ENCODE peak calls at places on chromosomes 16 and 17, in ten cellular contexts. E, X, O, G, H, Q, V, A, C and J are unnamed samples.

GRCh38 chr17:35586569-35587073 is 501 bp upstream of the AP2B1 start:
- ATAC-seq in E (no peak), X (peak), O (peak), G (peak), H (peak), Q (peak), V (peak), A (peak), C (peak), J (peak)

GRCh38 chr17:67080804-67081203 is 36.5 kb downstream of the CACNG1 start:
- ATAC-seq in E (no peak), X (no peak), O (peak), G (no peak), H (no peak), Q (no peak), V (no peak), A (no peak), C (peak), J (no peak)

GRCh38 chr16:14098081-14098480 is 27.0 kb downstream of the MRTFB start:
- ATAC-seq in E (no peak), X (no peak), O (no peak), G (no peak), H (no peak), Q (no peak), V (no peak), A (no peak), C (no peak), J (no peak)

GRCh38 chr17:1967092-1967662 is 58.0 kb downstream of the RTN4RL1 start:
- ATAC-seq in E (no peak), X (peak), O (no peak), G (no peak), H (no peak), Q (no peak), V (no peak), A (no peak), C (no peak), J (no peak)

GRCh38 chr17:69443138-69443537 is 28.6 kb downstream of the MAP2K6 start:
- ATAC-seq in E (no peak), X (no peak), O (no peak), G (no peak), H (no peak), Q (no peak), V (no peak), A (no peak), C (no peak), J (no peak)

GRCh38 chr16:87541882-87542234 is 49.0 kb upstream of the ZCCHC14 start:
- ATAC-seq in E (no peak), X (no peak), O (no peak), G (no peak), H (no peak), Q (no peak), V (no peak), A (no peak), C (no peak), J (no peak)

GRCh38 chr16:11142951-11143740 is 112.9 kb downstream of the SOCS1 start:
- ATAC-seq in E (no peak), X (no peak), O (no peak), G (no peak), H (no peak), Q (no peak), V (no peak), A (no peak), C (no peak), J (no peak)

GRCh38 chr17:81406117-81406953 is 11.1 kb downstream of the BAHCC1 start:
- ATAC-seq in E (no peak), X (no peak), O (no peak), G (no peak), H (no peak), Q (no peak), V (peak), A (no peak), C (no peak), J (no peak)

GRCh38 chr16:68954871-68955635 is 111.7 kb downstream of the TANGO6 start:
- ATAC-seq in E (no peak), X (no peak), O (no peak), G (no peak), H (no peak), Q (peak), V (no peak), A (no peak), C (no peak), J (no peak)

GRCh38 chr17:2041561-2042354 is at the start of gene OVCA2:
- ATAC-seq in E (peak), X (peak), O (peak), G (peak), H (peak), Q (peak), V (peak), A (peak), C (peak), J (peak)

GRCh38 chr16:51880776-51881175 is 666.2 kb downstream of the TOX3 start:
- ATAC-seq in E (peak), X (no peak), O (no peak), G (peak), H (no peak), Q (no peak), V (no peak), A (no peak), C (no peak), J (no peak)

GRCh38 chr17:72603346-72604242 is 482.8 kb downstream of the SOX9 start:
- ATAC-seq in E (peak), X (peak), O (peak), G (no peak), H (no peak), Q (no peak), V (no peak), A (no peak), C (no peak), J (no peak)

GRCh38 chr16:14388243-14388642 is 241.8 kb downstream of the PARN start:
- ATAC-seq in E (no peak), X (no peak), O (no peak), G (no peak), H (no peak), Q (no peak), V (no peak), A (no peak), C (no peak), J (no peak)

GRCh38 chr17:28500712-28501379 is 5.3 kb upstream of the FOXN1 start:
- ATAC-seq in E (peak), X (no peak), O (peak), G (no peak), H (no peak), Q (no peak), V (no peak), A (no peak), C (peak), J (no peak)

GRCh38 chr16:84484579-84485254 is 19.7 kb downstream of the MEAK7 start:
- ATAC-seq in E (peak), X (peak), O (peak), G (peak), H (peak), Q (peak), V (peak), A (peak), C (peak), J (no peak)

DNA sequence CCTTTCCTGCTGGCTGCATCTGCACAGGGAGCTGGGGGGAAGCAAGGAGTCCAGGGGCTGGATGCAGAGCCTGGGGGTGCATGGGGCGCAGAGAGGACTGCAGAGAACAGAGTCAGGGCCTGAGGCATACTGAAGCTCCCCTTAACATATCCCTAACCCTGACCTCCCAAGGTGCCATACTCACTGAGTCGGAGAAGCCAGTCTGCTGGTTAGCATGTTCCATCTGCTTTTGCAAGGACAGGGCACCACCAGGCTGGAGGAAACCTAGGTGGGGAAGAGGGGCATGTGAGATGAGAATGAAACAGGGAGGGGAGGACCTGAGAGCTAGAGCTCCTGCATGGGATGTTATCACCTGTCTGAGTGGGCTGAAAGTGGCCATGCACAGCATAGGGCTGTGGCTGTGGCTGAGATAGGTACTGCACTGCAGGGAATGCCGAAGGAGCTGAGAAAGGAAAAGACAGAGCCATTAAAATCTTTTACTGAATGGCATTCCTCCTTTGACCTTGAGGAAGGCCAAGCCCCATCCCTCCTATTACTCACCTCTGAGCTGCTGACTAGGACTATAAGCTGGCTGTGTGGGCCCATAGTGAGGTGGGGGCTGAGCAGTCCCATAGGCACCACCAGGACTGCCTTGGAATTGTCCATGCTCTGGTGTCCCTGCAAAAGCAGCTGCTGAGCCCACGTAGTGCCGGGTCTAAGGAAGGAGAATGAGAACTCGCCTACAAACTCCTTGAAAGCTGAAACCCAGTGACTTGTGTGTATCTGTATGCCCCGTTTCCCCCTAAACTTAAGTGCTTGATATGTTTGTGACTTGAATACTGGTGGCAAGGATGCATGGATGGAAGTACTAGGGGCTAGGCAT is 1.9 kb downstream of the GPS2 start:
- ATAC-seq in E (peak), X (no peak), O (peak), G (no peak), H (no peak), Q (no peak), V (no peak), A (peak), C (peak), J (no peak)
- TF ChIP-seq POLR2A in E (no peak), X (no peak), O (peak), G (peak), H (no peak), Q (no peak), V (no peak), A (no peak), C (peak), J (no peak)

GRCh38 chr17:7415784-7416183 is 4.3 kb upstream of the SPEM1 start:
- ATAC-seq in E (no peak), X (no peak), O (no peak), G (no peak), H (no peak), Q (no peak), V (no peak), A (no peak), C (no peak), J (no peak)

GRCh38 chr17:7414837-7415236 is 5.3 kb upstream of the SPEM1 start:
- ATAC-seq in E (no peak), X (no peak), O (no peak), G (no peak), H (no peak), Q (no peak), V (no peak), A (no peak), C (no peak), J (no peak)

GRCh38 chr17:7418472-7419152 is 1.5 kb upstream of the SPEM1 start:
- ATAC-seq in E (no peak), X (no peak), O (no peak), G (no peak), H (no peak), Q (no peak), V (no peak), A (no peak), C (no peak), J (no peak)

GRCh38 chr17:7417056-7417655 is 3.0 kb upstream of the SPEM1 start:
- ATAC-seq in E (no peak), X (no peak), O (no peak), G (no peak), H (no peak), Q (no peak), V (no peak), A (no peak), C (no peak), J (no peak)

GRCh38 chr17:7416323-7416722 is 3.8 kb upstream of the SPEM1 start:
- ATAC-seq in E (peak), X (no peak), O (no peak), G (no peak), H (no peak), Q (no peak), V (no peak), A (no peak), C (no peak), J (no peak)
- TF ChIP-seq CTCF in E (no peak), X (no peak), O (no peak), G (no peak), H (no peak), Q (no peak), V (no peak), A (no peak), C (no peak), J (no peak)

DNA sequence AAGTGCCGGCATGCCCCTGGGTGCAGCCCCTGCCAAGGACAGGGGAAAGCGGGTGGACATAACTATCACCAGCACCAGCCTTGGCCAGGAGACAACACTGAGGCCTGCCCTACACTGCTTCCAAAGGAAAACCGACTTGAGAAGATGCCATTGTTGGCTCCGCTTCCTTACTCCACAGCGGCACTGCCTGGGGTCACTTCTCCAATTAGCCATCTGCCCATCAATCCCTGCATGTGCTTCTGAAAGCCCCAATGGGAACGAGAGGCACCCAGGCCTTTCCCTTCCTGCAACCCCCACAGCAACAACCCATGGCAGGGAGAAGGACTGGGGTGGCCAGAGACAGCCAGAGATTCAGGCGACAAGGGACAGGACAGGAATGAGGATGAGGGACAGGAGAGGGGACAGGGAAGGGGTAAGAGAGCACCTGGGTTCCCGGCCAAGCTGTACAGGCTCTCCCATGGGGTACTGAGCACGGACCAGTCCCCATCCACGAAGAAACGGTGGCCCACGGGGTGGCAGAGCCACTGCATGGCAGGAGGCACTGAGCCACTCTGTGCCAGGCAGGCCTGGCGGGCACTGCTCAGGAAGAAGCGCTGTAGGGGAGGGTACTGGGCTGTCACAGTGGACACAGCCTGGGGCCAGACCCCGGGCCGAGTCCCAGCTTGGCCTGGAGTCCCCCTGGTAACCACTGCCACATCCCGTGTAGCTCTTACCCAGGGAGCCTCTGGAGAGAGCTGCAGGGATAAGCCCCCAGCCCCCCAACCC is 21.2 kb downstream of the SREBF1 start:
- ATAC-seq in E (no peak), X (no peak), O (no peak), G (no peak), H (no peak), Q (peak), V (peak), A (no peak), C (no peak), J (no peak)
- H3K27ac ChIP-seq in E (peak), X (no peak), O (no peak), G (no peak), H (peak), Q (peak), V (peak), A (peak), C (no peak), J (peak)

GRCh38 chr17:83057793-83058477 is 21.5 kb upstream of the METRNL start:
- ATAC-seq in E (no peak), X (no peak), O (no peak), G (no peak), H (no peak), Q (peak), V (peak), A (no peak), C (no peak), J (no peak)
- TF ChIP-seq POLR2A in E (no peak), X (no peak), O (no peak), G (no peak), H (no peak), Q (no peak), V (no peak), A (no peak), C (no peak), J (no peak)